ENCODE peak calls at places on chromosomes 7 and 10, in ten cellular contexts. E is AG08395; D is stimulated activated CD4-positive, alpha-beta T cell treated with anti-CD3 and anti-CD28 coated beads, Interleukin-2, amount 100 ng/mL, for 48 hours; X is activated CD8-positive, alpha-beta memory T cell treated with anti-CD3 and anti-CD28 coated beads for 24 hours; A is KG1; L is breast epithelium; J is non-pigmented ciliary epithelial cell; K is choroid plexus epithelial cell; R is GM13977; M is coronary artery. Q is an unnamed sample.

GRCh38 chr7:149882264-149883048 is 8.7 kb downstream of the ATP6V0E2 start:
- DNase-seq in M (peak), J (no peak), A (no peak), L (peak), K (no peak), X (no peak), E (no peak), R (peak), D (no peak), Q (peak)

GRCh38 chr10:17599089-17599488 is 18.1 kb downstream of the HACD1 start:
- DNase-seq in J (no peak), L (no peak), K (peak), D (no peak), A (peak), E (peak), X (no peak), R (no peak), M (no peak), Q (no peak)

GRCh38 chr7:11343818-11344413 is 370.2 kb downstream of the PHF14 start:
- DNase-seq in D (no peak), E (peak), L (no peak), A (peak), J (no peak), R (peak), X (no peak), K (peak), M (no peak), Q (no peak)

GRCh38 chr7:18361756-18362155 is 133.8 kb upstream of the HDAC9 start:
- DNase-seq in K (peak), D (no peak), A (no peak), R (no peak), L (no peak), E (no peak), X (no peak), M (no peak), J (no peak), Q (no peak)

GRCh38 chr10:6665847-6666246 is 85.8 kb upstream of the PRKCQ start:
- DNase-seq in M (no peak), D (peak), X (no peak), L (no peak), J (no peak), R (peak), A (peak), E (no peak), K (no peak), Q (no peak)

GRCh38 chr10:114044251-114045070 is 795 bp downstream of the ADRB1 start:
- DNase-seq in A (no peak), D (peak), J (no peak), L (no peak), K (no peak), R (peak), M (no peak), X (no peak), E (no peak), Q (no peak)

GRCh38 chr10:62851449-62851848 is 35.3 kb upstream of the EGR2 start:
- DNase-seq in E (no peak), X (no peak), A (no peak), R (no peak), L (no peak), M (no peak), K (peak), J (no peak), D (no peak), Q (no peak)

GRCh38 chr7:127290801-127291361 is 38.1 kb upstream of the GRM8 start:
- DNase-seq in L (no peak), D (no peak), J (no peak), K (peak), A (no peak), E (no peak), M (no peak), X (no peak), R (no peak), Q (no peak)

GRCh38 chr7:115618676-115619075 is 411.9 kb downstream of the TFEC start:
- DNase-seq in J (peak), X (no peak), A (no peak), L (no peak), R (no peak), D (no peak), E (peak), M (no peak), K (peak), Q (no peak)

GRCh38 chr10:29356931-29357330 is 68.1 kb downstream of the LYZL1 start:
- DNase-seq in M (no peak), R (no peak), J (no peak), A (no peak), K (no peak), L (no peak), D (no peak), E (no peak), X (no peak), Q (no peak)

GRCh38 chr7:94394399-94395140 is at the start of gene COL1A2:
- DNase-seq in M (peak), A (no peak), X (peak), K (peak), J (peak), E (peak), R (peak), D (peak), L (peak), Q (no peak)

GRCh38 chr10:580796-581195 is 108.7 kb downstream of the DIP2C start:
- DNase-seq in A (no peak), R (no peak), X (no peak), M (no peak), D (no peak), K (peak), J (peak), E (peak), L (no peak), Q (no peak)

GRCh38 chr7:55467047-55467593 is 102.0 kb downstream of the LANCL2 start:
- DNase-seq in J (no peak), A (no peak), R (no peak), D (no peak), E (no peak), X (no peak), M (no peak), L (no peak), K (no peak), Q (no peak)

GRCh38 chr7:121001932-121002754 is 13.6 kb downstream of the CPED1 start:
- DNase-seq in L (no peak), E (no peak), D (no peak), R (no peak), X (no peak), J (no peak), K (no peak), A (no peak), M (no peak), Q (no peak)

GRCh38 chr7:94647295-94647694 is 8.6 kb downstream of the SGCE start:
- DNase-seq in J (no peak), L (no peak), M (no peak), A (no peak), E (no peak), X (no peak), D (no peak), R (no peak), K (no peak), Q (no peak)

GRCh38 chr7:127189885-127190284 is 62.9 kb downstream of the GRM8 start:
- DNase-seq in E (no peak), X (no peak), R (no peak), J (no peak), M (no peak), L (no peak), D (no peak), K (no peak), A (no peak), Q (no peak)

GRCh38 chr7:150956395-150957118 is 21.6 kb downstream of the KCNH2 start:
- DNase-seq in M (no peak), E (no peak), J (no peak), X (no peak), K (no peak), R (no peak), L (no peak), A (no peak), D (no peak), Q (no peak)

GRCh38 chr7:150361807-150362621 is 6.6 kb upstream of the REPIN1 start:
- DNase-seq in A (no peak), R (no peak), M (no peak), K (no peak), D (no peak), E (no peak), X (no peak), J (no peak), L (no peak), Q (no peak)

GRCh38 chr10:132306951-132307751 is 599 bp downstream of the STK32C start:
- DNase-seq in K (no peak), E (no peak), L (peak), A (no peak), J (no peak), M (peak), D (no peak), R (peak), X (peak), Q (no peak)

GRCh38 chr10:88999629-89000028 is 9.0 kb downstream of the FAS start:
- DNase-seq in K (no peak), M (no peak), R (no peak), A (no peak), J (no peak), X (no peak), E (peak), L (no peak), D (no peak), Q (no peak)

GRCh38 chr7:106074257-106074656 is 37.9 kb downstream of the SYPL1 start:
- DNase-seq in D (no peak), J (no peak), X (no peak), M (no peak), A (no peak), K (no peak), R (no peak), L (no peak), E (no peak), Q (no peak)

GRCh38 chr10:70807566-70807965 is 8.2 kb upstream of the SGPL1 start:
- DNase-seq in R (no peak), L (no peak), M (no peak), K (no peak), J (no peak), A (no peak), D (no peak), X (no peak), E (no peak), Q (no peak)

GRCh38 chr7:83550100-83550499 is 98.8 kb downstream of the SEMA3E start:
- DNase-seq in L (no peak), K (peak), R (no peak), X (no peak), D (no peak), J (peak), E (peak), M (no peak), A (no peak), Q (no peak)

GRCh38 chr10:52664629-52665028 is 108.0 kb downstream of the MBL2 start:
- DNase-seq in A (no peak), R (no peak), X (no peak), L (no peak), D (no peak), K (no peak), M (no peak), J (no peak), E (no peak), Q (no peak)

GRCh38 chr10:132627736-132628512 is 90.3 kb downstream of the INPP5A start:
- DNase-seq in K (peak), M (peak), R (peak), A (no peak), X (no peak), J (peak), E (peak), D (no peak), L (no peak), Q (no peak)

GRCh38 chr7:44288811-44289340 is 36.5 kb downstream of the CAMK2B start:
- DNase-seq in K (no peak), M (peak), A (no peak), X (no peak), L (no peak), J (no peak), D (no peak), E (no peak), R (no peak), Q (no peak)

GRCh38 chr10:79018591-79019011 is 50.2 kb upstream of the ZMIZ1 start:
- DNase-seq in A (no peak), E (peak), L (peak), K (peak), J (no peak), X (no peak), M (peak), R (no peak), D (no peak), Q (no peak)

GRCh38 chr7:138755331-138755747 is 42.5 kb upstream of the TMEM213 start:
- DNase-seq in K (peak), R (no peak), M (no peak), D (no peak), J (no peak), A (no peak), L (no peak), E (peak), X (no peak), Q (no peak)

GRCh38 chr10:112955736-112956421 is 5.8 kb downstream of the TCF7L2 start:
- DNase-seq in X (no peak), A (no peak), J (no peak), D (no peak), E (no peak), L (no peak), K (peak), R (no peak), M (no peak), Q (no peak)

GRCh38 chr7:1979591-1980560 is 252.9 kb downstream of the MAD1L1 start:
- DNase-seq in D (no peak), K (no peak), A (no peak), J (no peak), L (no peak), M (no peak), R (peak), X (no peak), E (no peak), Q (peak)